ENCODE peak calls at places on chromosome 2, in five cellular contexts. H is anterior cingulate cortex; A is activated CD4-positive, alpha-beta memory T cell treated with anti-CD3 and anti-CD28 coated beads for 36 hours; G is IMR-90; D is astrocyte of the spinal cord. N is an unnamed sample.

GRCh38 chr2:135164431-135164830 is 112.3 kb downstream of the RAB3GAP1 start:
- DNase-seq in H (no peak), A (no peak), G (peak; percentile 89), D (peak; percentile 76), N (peak; percentile 90)

GRCh38 chr2:107411267-107411666 is 415.4 kb upstream of the RGPD4 start:
- DNase-seq in H (no peak), A (no peak), G (no peak), D (no peak), N (no peak)

GRCh38 chr2:73970850-73971471 is 13.7 kb upstream of the TET3 start:
- DNase-seq in H (no peak), A (peak; percentile 75), G (no peak), D (no peak), N (peak; percentile 71)

GRCh38 chr2:170282851-170283250 is 104.9 kb downstream of the MYO3B start:
- DNase-seq in H (no peak), A (no peak), G (no peak), D (no peak), N (no peak)

GRCh38 chr2:126378176-126378575 is 277.8 kb upstream of the GYPC start:
- DNase-seq in H (no peak), A (no peak), G (no peak), D (no peak), N (no peak)

GRCh38 chr2:156436477-156437085 is 402 bp downstream of the GPD2 start:
- DNase-seq in H (peak; percentile 49), A (peak; percentile 33), G (peak; percentile 32), D (peak; percentile 48), N (peak; percentile 27)

GRCh38 chr2:72975017-72975416 is 57.7 kb downstream of the EMX1 start:
- DNase-seq in H (no peak), A (no peak), G (no peak), D (no peak), N (no peak)

GRCh38 chr2:202064206-202064880 is 8.7 kb upstream of the KIAA2012 start:
- DNase-seq in H (peak; percentile 47), A (no peak), G (peak; percentile 94), D (peak; percentile 98), N (peak; percentile 69)

GRCh38 chr2:59232394-59233165 is 991.5 kb upstream of the FANCL start:
- DNase-seq in H (no peak), A (no peak), G (no peak), D (no peak), N (no peak)

GRCh38 chr2:227804970-227805369 is 8.7 kb upstream of the CCL20 start:
- DNase-seq in H (no peak), A (peak; percentile 29), G (peak; percentile 29), D (peak; percentile 22), N (peak; percentile 90)

N was measured in RPMI7951.